ENCODE peak calls at places on chromosomes 2 and 18, in nine cellular contexts. One of them, this sample, is unnamed.

GRCh38 chr2:43068730-43069517 is 157.5 kb downstream of the ZFP36L2 start:
- DNase-seq in activated effector memory CD4-positive, alpha-beta T cell treated with Interleukin-2 at 50 U/mL for 16 hours: no peak
- DNase-seq in fibroblast of gingiva: no peak
- DNase-seq in foreskin fibroblast: no peak
- DNase-seq in neural progenitor cell: no peak
- DNase-seq in effector CD4-positive, alpha-beta T cell: no peak
- DNase-seq in WERI-Rb-1: no peak
- DNase-seq in omental fat pad: no peak
- DNase-seq in right cardiac atrium: no peak
- DNase-seq in this sample: no peak

GRCh38 chr2:221780281-221780688 is 208.2 kb upstream of the EPHA4 start:
- DNase-seq in activated effector memory CD4-positive, alpha-beta T cell treated with Interleukin-2 at 50 U/mL for 16 hours: no peak
- DNase-seq in fibroblast of gingiva: no peak
- DNase-seq in foreskin fibroblast: peak
- DNase-seq in neural progenitor cell: peak
- DNase-seq in effector CD4-positive, alpha-beta T cell: no peak
- DNase-seq in WERI-Rb-1: no peak
- DNase-seq in omental fat pad: no peak
- DNase-seq in right cardiac atrium: no peak
- DNase-seq in this sample: peak

GRCh38 chr18:49924293-49924983 is 111.1 kb upstream of the ACAA2 start:
- DNase-seq in activated effector memory CD4-positive, alpha-beta T cell treated with Interleukin-2 at 50 U/mL for 16 hours: no peak
- DNase-seq in fibroblast of gingiva: no peak
- DNase-seq in foreskin fibroblast: no peak
- DNase-seq in neural progenitor cell: no peak
- DNase-seq in effector CD4-positive, alpha-beta T cell: no peak
- DNase-seq in WERI-Rb-1: no peak
- DNase-seq in omental fat pad: no peak
- DNase-seq in right cardiac atrium: no peak
- DNase-seq in this sample: no peak

GRCh38 chr18:57269756-57270534 is 82.4 kb upstream of the ST8SIA3 start:
- DNase-seq in activated effector memory CD4-positive, alpha-beta T cell treated with Interleukin-2 at 50 U/mL for 16 hours: no peak
- DNase-seq in fibroblast of gingiva: no peak
- DNase-seq in foreskin fibroblast: no peak
- DNase-seq in neural progenitor cell: no peak
- DNase-seq in effector CD4-positive, alpha-beta T cell: no peak
- DNase-seq in WERI-Rb-1: no peak
- DNase-seq in omental fat pad: no peak
- DNase-seq in right cardiac atrium: no peak
- DNase-seq in this sample: no peak

GRCh38 chr2:102975996-102976636 is 214.3 kb downstream of the TMEM182 start:
- DNase-seq in activated effector memory CD4-positive, alpha-beta T cell treated with Interleukin-2 at 50 U/mL for 16 hours: no peak
- DNase-seq in fibroblast of gingiva: peak
- DNase-seq in foreskin fibroblast: no peak
- DNase-seq in neural progenitor cell: peak
- DNase-seq in effector CD4-positive, alpha-beta T cell: no peak
- DNase-seq in WERI-Rb-1: peak
- DNase-seq in omental fat pad: no peak
- DNase-seq in right cardiac atrium: peak
- DNase-seq in this sample: peak

GRCh38 chr2:68216454-68217310 is 35.6 kb downstream of the PPP3R1 start:
- DNase-seq in activated effector memory CD4-positive, alpha-beta T cell treated with Interleukin-2 at 50 U/mL for 16 hours: no peak
- DNase-seq in fibroblast of gingiva: no peak
- DNase-seq in foreskin fibroblast: no peak
- DNase-seq in neural progenitor cell: no peak
- DNase-seq in effector CD4-positive, alpha-beta T cell: no peak
- DNase-seq in WERI-Rb-1: no peak
- DNase-seq in omental fat pad: no peak
- DNase-seq in right cardiac atrium: no peak
- DNase-seq in this sample: no peak

GRCh38 chr2:15943914-15944313 is 3.6 kb downstream of the MYCN start:
- DNase-seq in activated effector memory CD4-positive, alpha-beta T cell treated with Interleukin-2 at 50 U/mL for 16 hours: no peak
- DNase-seq in fibroblast of gingiva: no peak
- DNase-seq in foreskin fibroblast: no peak
- DNase-seq in neural progenitor cell: no peak
- DNase-seq in effector CD4-positive, alpha-beta T cell: no peak
- DNase-seq in WERI-Rb-1: no peak
- DNase-seq in omental fat pad: no peak
- DNase-seq in right cardiac atrium: no peak
- DNase-seq in this sample: no peak

GRCh38 chr2:44708646-44709000 is 232.9 kb upstream of the SIX3 start:
- DNase-seq in activated effector memory CD4-positive, alpha-beta T cell treated with Interleukin-2 at 50 U/mL for 16 hours: no peak
- DNase-seq in fibroblast of gingiva: no peak
- DNase-seq in foreskin fibroblast: no peak
- DNase-seq in neural progenitor cell: no peak
- DNase-seq in effector CD4-positive, alpha-beta T cell: no peak
- DNase-seq in WERI-Rb-1: no peak
- DNase-seq in omental fat pad: no peak
- DNase-seq in right cardiac atrium: no peak
- DNase-seq in this sample: no peak

GRCh38 chr2:67548317-67549095 is 151.4 kb downstream of the ETAA1 start:
- DNase-seq in activated effector memory CD4-positive, alpha-beta T cell treated with Interleukin-2 at 50 U/mL for 16 hours: no peak
- DNase-seq in fibroblast of gingiva: no peak
- DNase-seq in foreskin fibroblast: no peak
- DNase-seq in neural progenitor cell: peak
- DNase-seq in effector CD4-positive, alpha-beta T cell: no peak
- DNase-seq in WERI-Rb-1: no peak
- DNase-seq in omental fat pad: no peak
- DNase-seq in right cardiac atrium: no peak
- DNase-seq in this sample: no peak

GRCh38 chr18:49285627-49286026 is 174.8 kb downstream of the DYM start:
- DNase-seq in activated effector memory CD4-positive, alpha-beta T cell treated with Interleukin-2 at 50 U/mL for 16 hours: no peak
- DNase-seq in fibroblast of gingiva: no peak
- DNase-seq in foreskin fibroblast: no peak
- DNase-seq in neural progenitor cell: no peak
- DNase-seq in effector CD4-positive, alpha-beta T cell: no peak
- DNase-seq in WERI-Rb-1: no peak
- DNase-seq in omental fat pad: no peak
- DNase-seq in right cardiac atrium: no peak
- DNase-seq in this sample: no peak

GRCh38 chr2:84846041-84846663 is 34.7 kb downstream of the TRABD2A start:
- DNase-seq in activated effector memory CD4-positive, alpha-beta T cell treated with Interleukin-2 at 50 U/mL for 16 hours: no peak
- DNase-seq in fibroblast of gingiva: peak
- DNase-seq in foreskin fibroblast: no peak
- DNase-seq in neural progenitor cell: no peak
- DNase-seq in effector CD4-positive, alpha-beta T cell: peak
- DNase-seq in WERI-Rb-1: peak
- DNase-seq in omental fat pad: no peak
- DNase-seq in right cardiac atrium: no peak
- DNase-seq in this sample: no peak

GRCh38 chr2:188975497-188976102 is 1.4 kb downstream of the COL3A1 start:
- DNase-seq in activated effector memory CD4-positive, alpha-beta T cell treated with Interleukin-2 at 50 U/mL for 16 hours: no peak
- DNase-seq in fibroblast of gingiva: peak
- DNase-seq in foreskin fibroblast: peak
- DNase-seq in neural progenitor cell: no peak
- DNase-seq in effector CD4-positive, alpha-beta T cell: no peak
- DNase-seq in WERI-Rb-1: no peak
- DNase-seq in omental fat pad: no peak
- DNase-seq in right cardiac atrium: peak
- DNase-seq in this sample: peak

GRCh38 chr2:112048887-112049286 is 6.2 kb upstream of the TMEM87B start:
- DNase-seq in activated effector memory CD4-positive, alpha-beta T cell treated with Interleukin-2 at 50 U/mL for 16 hours: no peak
- DNase-seq in fibroblast of gingiva: peak
- DNase-seq in foreskin fibroblast: peak
- DNase-seq in neural progenitor cell: peak
- DNase-seq in effector CD4-positive, alpha-beta T cell: peak
- DNase-seq in WERI-Rb-1: no peak
- DNase-seq in omental fat pad: no peak
- DNase-seq in right cardiac atrium: no peak
- DNase-seq in this sample: peak

GRCh38 chr2:82124629-82125028 is 1820.1 kb upstream of the LRRTM1 start:
- DNase-seq in activated effector memory CD4-positive, alpha-beta T cell treated with Interleukin-2 at 50 U/mL for 16 hours: no peak
- DNase-seq in fibroblast of gingiva: no peak
- DNase-seq in foreskin fibroblast: peak
- DNase-seq in neural progenitor cell: no peak
- DNase-seq in effector CD4-positive, alpha-beta T cell: no peak
- DNase-seq in WERI-Rb-1: no peak
- DNase-seq in omental fat pad: no peak
- DNase-seq in right cardiac atrium: no peak
- DNase-seq in this sample: no peak

GRCh38 chr2:197952540-197953202 is 148.3 kb downstream of the PLCL1 start:
- DNase-seq in activated effector memory CD4-positive, alpha-beta T cell treated with Interleukin-2 at 50 U/mL for 16 hours: no peak
- DNase-seq in fibroblast of gingiva: no peak
- DNase-seq in foreskin fibroblast: no peak
- DNase-seq in neural progenitor cell: no peak
- DNase-seq in effector CD4-positive, alpha-beta T cell: no peak
- DNase-seq in WERI-Rb-1: no peak
- DNase-seq in omental fat pad: no peak
- DNase-seq in right cardiac atrium: no peak
- DNase-seq in this sample: no peak

GRCh38 chr2:232232915-232233314 is 145.6 kb upstream of the ALPP start:
- DNase-seq in activated effector memory CD4-positive, alpha-beta T cell treated with Interleukin-2 at 50 U/mL for 16 hours: no peak
- DNase-seq in fibroblast of gingiva: no peak
- DNase-seq in foreskin fibroblast: no peak
- DNase-seq in neural progenitor cell: no peak
- DNase-seq in effector CD4-positive, alpha-beta T cell: no peak
- DNase-seq in WERI-Rb-1: no peak
- DNase-seq in omental fat pad: no peak
- DNase-seq in right cardiac atrium: no peak
- DNase-seq in this sample: no peak

GRCh38 chr2:234305846-234306245 is 191.0 kb downstream of the ARL4C start:
- DNase-seq in activated effector memory CD4-positive, alpha-beta T cell treated with Interleukin-2 at 50 U/mL for 16 hours: no peak
- DNase-seq in fibroblast of gingiva: no peak
- DNase-seq in foreskin fibroblast: no peak
- DNase-seq in neural progenitor cell: no peak
- DNase-seq in effector CD4-positive, alpha-beta T cell: no peak
- DNase-seq in WERI-Rb-1: no peak
- DNase-seq in omental fat pad: no peak
- DNase-seq in right cardiac atrium: no peak
- DNase-seq in this sample: no peak

GRCh38 chr2:219384083-219384713 is 3.5 kb downstream of the DNPEP start:
- DNase-seq in activated effector memory CD4-positive, alpha-beta T cell treated with Interleukin-2 at 50 U/mL for 16 hours: no peak
- DNase-seq in fibroblast of gingiva: no peak
- DNase-seq in foreskin fibroblast: no peak
- DNase-seq in neural progenitor cell: peak
- DNase-seq in effector CD4-positive, alpha-beta T cell: no peak
- DNase-seq in WERI-Rb-1: no peak
- DNase-seq in omental fat pad: no peak
- DNase-seq in right cardiac atrium: no peak
- DNase-seq in this sample: no peak

GRCh38 chr2:220143336-220143735 is 515.9 kb downstream of the SLC4A3 start:
- DNase-seq in activated effector memory CD4-positive, alpha-beta T cell treated with Interleukin-2 at 50 U/mL for 16 hours: no peak
- DNase-seq in fibroblast of gingiva: peak
- DNase-seq in foreskin fibroblast: peak
- DNase-seq in neural progenitor cell: no peak
- DNase-seq in effector CD4-positive, alpha-beta T cell: no peak
- DNase-seq in WERI-Rb-1: no peak
- DNase-seq in omental fat pad: no peak
- DNase-seq in right cardiac atrium: no peak
- DNase-seq in this sample: peak

GRCh38 chr2:128363991-128364390 is 45.3 kb upstream of the HS6ST1 start:
- DNase-seq in activated effector memory CD4-positive, alpha-beta T cell treated with Interleukin-2 at 50 U/mL for 16 hours: no peak
- DNase-seq in fibroblast of gingiva: no peak
- DNase-seq in foreskin fibroblast: no peak
- DNase-seq in neural progenitor cell: no peak
- DNase-seq in effector CD4-positive, alpha-beta T cell: no peak
- DNase-seq in WERI-Rb-1: no peak
- DNase-seq in omental fat pad: no peak
- DNase-seq in right cardiac atrium: no peak
- DNase-seq in this sample: no peak

GRCh38 chr2:12884713-12885282 is 168.1 kb downstream of the TRIB2 start:
- DNase-seq in activated effector memory CD4-positive, alpha-beta T cell treated with Interleukin-2 at 50 U/mL for 16 hours: no peak
- DNase-seq in fibroblast of gingiva: peak
- DNase-seq in foreskin fibroblast: peak
- DNase-seq in neural progenitor cell: no peak
- DNase-seq in effector CD4-positive, alpha-beta T cell: no peak
- DNase-seq in WERI-Rb-1: no peak
- DNase-seq in omental fat pad: no peak
- DNase-seq in right cardiac atrium: peak
- DNase-seq in this sample: peak

GRCh38 chr2:69538872-69539548 is 101.8 kb upstream of the NFU1 start:
- DNase-seq in activated effector memory CD4-positive, alpha-beta T cell treated with Interleukin-2 at 50 U/mL for 16 hours: no peak
- DNase-seq in fibroblast of gingiva: peak
- DNase-seq in foreskin fibroblast: peak
- DNase-seq in neural progenitor cell: no peak
- DNase-seq in effector CD4-positive, alpha-beta T cell: no peak
- DNase-seq in WERI-Rb-1: no peak
- DNase-seq in omental fat pad: no peak
- DNase-seq in right cardiac atrium: no peak
- DNase-seq in this sample: no peak

GRCh38 chr2:196066794-196067382 is 1.7 kb downstream of the DNAH7 start:
- DNase-seq in activated effector memory CD4-positive, alpha-beta T cell treated with Interleukin-2 at 50 U/mL for 16 hours: no peak
- DNase-seq in fibroblast of gingiva: peak
- DNase-seq in foreskin fibroblast: peak
- DNase-seq in neural progenitor cell: peak
- DNase-seq in effector CD4-positive, alpha-beta T cell: no peak
- DNase-seq in WERI-Rb-1: no peak
- DNase-seq in omental fat pad: no peak
- DNase-seq in right cardiac atrium: no peak
- DNase-seq in this sample: peak

GRCh38 chr2:238427435-238428162 is 872 bp downstream of the ASB1 start:
- DNase-seq in activated effector memory CD4-positive, alpha-beta T cell treated with Interleukin-2 at 50 U/mL for 16 hours: no peak
- DNase-seq in fibroblast of gingiva: no peak
- DNase-seq in foreskin fibroblast: peak
- DNase-seq in neural progenitor cell: no peak
- DNase-seq in effector CD4-positive, alpha-beta T cell: no peak
- DNase-seq in WERI-Rb-1: no peak
- DNase-seq in omental fat pad: no peak
- DNase-seq in right cardiac atrium: peak
- DNase-seq in this sample: peak

GRCh38 chr18:48023334-48024008 is 93.0 kb upstream of the SMAD2 start:
- DNase-seq in activated effector memory CD4-positive, alpha-beta T cell treated with Interleukin-2 at 50 U/mL for 16 hours: no peak
- DNase-seq in fibroblast of gingiva: peak
- DNase-seq in foreskin fibroblast: peak
- DNase-seq in neural progenitor cell: peak
- DNase-seq in effector CD4-positive, alpha-beta T cell: no peak
- DNase-seq in WERI-Rb-1: peak
- DNase-seq in omental fat pad: no peak
- DNase-seq in right cardiac atrium: peak
- DNase-seq in this sample: peak

GRCh38 chr18:43267818-43268217 is 9.5 kb downstream of the SYT4 start:
- DNase-seq in activated effector memory CD4-positive, alpha-beta T cell treated with Interleukin-2 at 50 U/mL for 16 hours: no peak
- DNase-seq in fibroblast of gingiva: no peak
- DNase-seq in foreskin fibroblast: no peak
- DNase-seq in neural progenitor cell: no peak
- DNase-seq in effector CD4-positive, alpha-beta T cell: no peak
- DNase-seq in WERI-Rb-1: no peak
- DNase-seq in omental fat pad: no peak
- DNase-seq in right cardiac atrium: no peak
- DNase-seq in this sample: no peak

GRCh38 chr2:105301646-105302045 is 27.9 kb downstream of the TGFBRAP1 start:
- DNase-seq in activated effector memory CD4-positive, alpha-beta T cell treated with Interleukin-2 at 50 U/mL for 16 hours: no peak
- DNase-seq in fibroblast of gingiva: no peak
- DNase-seq in foreskin fibroblast: no peak
- DNase-seq in neural progenitor cell: no peak
- DNase-seq in effector CD4-positive, alpha-beta T cell: no peak
- DNase-seq in WERI-Rb-1: no peak
- DNase-seq in omental fat pad: no peak
- DNase-seq in right cardiac atrium: no peak
- DNase-seq in this sample: no peak

This sample was measured in AG20443.